ENCODE peak calls at places on chromosomes 7 and 10, in seven cellular contexts. U, E, B, H, A, X and D are unnamed samples.

GRCh38 chr7:1693991-1694524 is 24.0 kb downstream of the ELFN1 start:
- DNase-seq in U (no peak), E (no peak), B (peak), H (peak), A (peak), X (peak), D (no peak)

GRCh38 chr10:87675396-87676376 is 16.0 kb downstream of the PAPSS2 start:
- DNase-seq in U (no peak), E (no peak), B (no peak), H (peak), A (no peak), X (peak), D (peak)

GRCh38 chr10:22580711-22581110 is 133.7 kb downstream of the PIP4K2A start:
- DNase-seq in U (no peak), E (no peak), B (no peak), H (no peak), A (peak), X (no peak), D (no peak)

GRCh38 chr10:101397140-101397539 is 43.2 kb downstream of the BTRC start:
- DNase-seq in U (no peak), E (no peak), B (no peak), H (no peak), A (peak), X (peak), D (peak)

GRCh38 chr10:93063217-93063976 is 2.8 kb downstream of the CYP26C1 start:
- DNase-seq in U (no peak), E (no peak), B (no peak), H (no peak), A (no peak), X (no peak), D (no peak)

GRCh38 chr10:82402901-82403300 is 527.9 kb downstream of the NRG3 start:
- DNase-seq in U (no peak), E (no peak), B (no peak), H (no peak), A (no peak), X (no peak), D (no peak)

GRCh38 chr10:100245484-100246220 is 16.3 kb upstream of the CHUK start:
- DNase-seq in U (no peak), E (no peak), B (no peak), H (no peak), A (no peak), X (peak), D (no peak)

GRCh38 chr7:159030490-159031134 is 114.1 kb downstream of the VIPR2 start:
- DNase-seq in U (no peak), E (no peak), B (peak), H (peak), A (peak), X (peak), D (no peak)

GRCh38 chr7:29864668-29865067 is 58.4 kb downstream of the WIPF3 start:
- DNase-seq in U (no peak), E (no peak), B (no peak), H (no peak), A (peak), X (no peak), D (no peak)

GRCh38 chr7:73707045-73707631 is 12.3 kb downstream of the STX1A start:
- DNase-seq in U (no peak), E (peak), B (no peak), H (peak), A (peak), X (peak), D (peak)

GRCh38 chr7:143444785-143445184 is 1.5 kb downstream of the TAS2R60 start:
- DNase-seq in U (no peak), E (no peak), B (no peak), H (no peak), A (no peak), X (no peak), D (no peak)

GRCh38 chr7:151454932-151455530 is 15.1 kb upstream of the CRYGN start:
- DNase-seq in U (no peak), E (no peak), B (peak), H (no peak), A (no peak), X (no peak), D (no peak)

GRCh38 chr7:47516985-47517590 is 64.8 kb downstream of the TNS3 start:
- DNase-seq in U (no peak), E (no peak), B (no peak), H (no peak), A (no peak), X (no peak), D (no peak)

GRCh38 chr7:158735935-158736334 is 31.3 kb upstream of the NCAPG2 start:
- DNase-seq in U (no peak), E (no peak), B (no peak), H (no peak), A (no peak), X (no peak), D (no peak)